ENCODE peak calls at places on chromosomes 2 and 18, in six cellular contexts. One of them, this sample, is unnamed.

GRCh38 chr2:217103752-217104540 is 244.1 kb upstream of the TNP1 start:
- DNase-seq in BE2C: no peak
- DNase-seq in choroid plexus epithelial cell: peak
- DNase-seq in psoas muscle: no peak
- DNase-seq in spleen: no peak
- DNase-seq in tibial nerve: no peak
- DNase-seq in this sample: no peak

GRCh38 chr2:151410485-151410833 is 757 bp downstream of the RIF1 start:
- DNase-seq in tibial nerve: no peak
- DNase-seq in BE2C: peak
- DNase-seq in psoas muscle: no peak
- DNase-seq in spleen: no peak
- DNase-seq in choroid plexus epithelial cell: peak
- DNase-seq in this sample: no peak

GRCh38 chr2:36911012-36911411 is 55.3 kb downstream of the STRN start:
- DNase-seq in psoas muscle: no peak
- DNase-seq in choroid plexus epithelial cell: no peak
- DNase-seq in BE2C: no peak
- DNase-seq in spleen: no peak
- DNase-seq in tibial nerve: no peak
- DNase-seq in this sample: no peak

GRCh38 chr2:218882866-218883366 is 2.3 kb downstream of the WNT10A start:
- DNase-seq in psoas muscle: peak
- DNase-seq in tibial nerve: no peak
- DNase-seq in spleen: peak
- DNase-seq in choroid plexus epithelial cell: no peak
- DNase-seq in BE2C: peak
- DNase-seq in this sample: no peak

GRCh38 chr2:7725132-7725849 is 808.1 kb downstream of the RNF144A start:
- DNase-seq in choroid plexus epithelial cell: peak
- DNase-seq in psoas muscle: no peak
- DNase-seq in BE2C: no peak
- DNase-seq in spleen: no peak
- DNase-seq in tibial nerve: no peak
- DNase-seq in this sample: no peak

GRCh38 chr18:59996370-59996966 is 96.7 kb downstream of the PMAIP1 start:
- DNase-seq in tibial nerve: no peak
- DNase-seq in choroid plexus epithelial cell: peak
- DNase-seq in spleen: no peak
- DNase-seq in BE2C: peak
- DNase-seq in psoas muscle: no peak
- DNase-seq in this sample: no peak

GRCh38 chr2:108074945-108075344 is 88.6 kb downstream of the SLC5A7 start:
- DNase-seq in tibial nerve: no peak
- DNase-seq in spleen: no peak
- DNase-seq in choroid plexus epithelial cell: peak
- DNase-seq in psoas muscle: no peak
- DNase-seq in BE2C: no peak
- DNase-seq in this sample: no peak

GRCh38 chr2:119174216-119174992 is 15.9 kb upstream of the C1QL2 start:
- DNase-seq in spleen: peak
- DNase-seq in choroid plexus epithelial cell: peak
- DNase-seq in BE2C: peak
- DNase-seq in tibial nerve: no peak
- DNase-seq in psoas muscle: no peak
- DNase-seq in this sample: no peak

GRCh38 chr2:42722328-42723190 is 41.4 kb downstream of the OXER1 start:
- DNase-seq in spleen: no peak
- DNase-seq in tibial nerve: no peak
- DNase-seq in choroid plexus epithelial cell: peak
- DNase-seq in psoas muscle: no peak
- DNase-seq in BE2C: no peak
- DNase-seq in this sample: no peak

GRCh38 chr2:172113617-172114016 is 10.9 kb upstream of the DLX2 start:
- DNase-seq in spleen: no peak
- DNase-seq in choroid plexus epithelial cell: peak
- DNase-seq in psoas muscle: no peak
- DNase-seq in tibial nerve: no peak
- DNase-seq in BE2C: no peak
- DNase-seq in this sample: no peak

GRCh38 chr2:126994340-126994777 is 95.7 kb downstream of the TEX51 start:
- DNase-seq in spleen: no peak
- DNase-seq in psoas muscle: no peak
- DNase-seq in BE2C: no peak
- DNase-seq in choroid plexus epithelial cell: no peak
- DNase-seq in tibial nerve: no peak
- DNase-seq in this sample: no peak

GRCh38 chr2:231816327-231817026 is 30.2 kb downstream of the COPS7B start:
- DNase-seq in psoas muscle: no peak
- DNase-seq in choroid plexus epithelial cell: no peak
- DNase-seq in tibial nerve: no peak
- DNase-seq in BE2C: no peak
- DNase-seq in spleen: no peak
- DNase-seq in this sample: no peak

GRCh38 chr2:143994936-143995335 is 525.0 kb downstream of the ZEB2 start:
- DNase-seq in spleen: no peak
- DNase-seq in psoas muscle: no peak
- DNase-seq in choroid plexus epithelial cell: no peak
- DNase-seq in tibial nerve: no peak
- DNase-seq in BE2C: no peak
- DNase-seq in this sample: no peak

DNA sequence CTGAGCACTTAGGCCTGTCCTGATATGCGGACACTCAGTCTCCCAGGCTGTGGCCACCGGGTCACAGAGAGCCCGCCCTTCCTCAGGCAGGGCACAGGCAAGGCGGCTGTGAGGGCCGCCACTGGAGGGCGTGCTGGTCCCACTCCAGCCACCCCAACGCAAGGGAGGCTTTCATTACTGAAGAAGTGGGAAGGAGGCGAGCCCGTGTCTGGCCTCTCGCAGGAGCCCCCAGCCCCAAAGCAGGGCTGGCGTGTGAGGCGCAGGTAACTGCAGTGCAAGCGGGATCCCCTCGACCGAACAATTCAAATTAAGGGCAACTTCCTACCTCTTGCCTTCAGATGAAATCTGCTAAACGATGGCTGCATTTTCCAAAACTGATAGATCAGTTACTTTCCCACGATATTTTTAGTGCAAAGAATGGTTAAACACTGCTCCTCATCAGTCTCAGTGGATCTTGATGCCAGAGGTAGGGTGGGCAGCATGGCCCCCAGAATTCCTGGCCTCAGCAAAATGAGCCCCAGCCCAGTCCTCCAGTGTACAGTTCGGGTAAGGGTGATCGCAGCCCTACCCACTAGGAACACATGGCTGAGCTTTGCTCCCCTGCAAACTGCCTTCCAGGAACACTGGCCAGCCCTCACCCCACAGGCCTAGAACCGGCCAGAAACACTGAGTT is 97.2 kb downstream of the SEPTIN10 start:
- DNase-seq in BE2C: peak
- DNase-seq in choroid plexus epithelial cell: peak
- DNase-seq in psoas muscle: no peak
- DNase-seq in spleen: no peak
- DNase-seq in tibial nerve: no peak
- DNase-seq in this sample: no peak
- TF ChIP-seq CTCF in BE2C: peak
- TF ChIP-seq CTCF in choroid plexus epithelial cell: peak
- TF ChIP-seq CTCF in psoas muscle: peak
- TF ChIP-seq CTCF in spleen: no peak
- TF ChIP-seq CTCF in tibial nerve: no peak
- TF ChIP-seq CTCF in this sample: no peak

DNA sequence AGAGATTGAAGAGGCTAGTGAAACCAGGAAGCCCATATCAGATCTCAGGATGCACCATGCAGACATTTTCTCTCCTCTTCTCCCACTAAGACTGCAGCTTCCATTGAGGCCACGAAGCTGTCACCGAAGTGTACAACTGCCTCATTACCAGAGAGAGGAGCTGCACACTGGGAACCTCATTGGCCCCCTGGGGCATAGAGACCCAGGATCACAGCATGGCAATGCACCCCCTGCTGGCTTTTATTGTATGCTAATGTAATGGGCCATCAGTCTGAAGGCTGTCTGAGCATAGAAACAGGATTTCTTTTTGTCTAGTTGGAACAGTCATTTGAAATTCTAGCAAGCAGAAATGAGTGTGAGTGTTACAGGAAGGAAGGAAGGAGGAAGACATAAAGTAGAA is 861.6 kb upstream of the CELF4 start:
- DNase-seq in choroid plexus epithelial cell: no peak
- DNase-seq in BE2C: peak
- DNase-seq in tibial nerve: no peak
- DNase-seq in psoas muscle: no peak
- DNase-seq in spleen: no peak
- DNase-seq in this sample: no peak
- TF ChIP-seq CTCF in choroid plexus epithelial cell: no peak
- TF ChIP-seq CTCF in BE2C: peak
- TF ChIP-seq CTCF in tibial nerve: no peak
- TF ChIP-seq CTCF in psoas muscle: no peak
- TF ChIP-seq CTCF in spleen: no peak
- TF ChIP-seq CTCF in this sample: no peak

GRCh38 chr2:28391564-28392296 is 928 bp upstream of the FOSL2 start:
- DNase-seq in psoas muscle: peak
- DNase-seq in spleen: peak
- DNase-seq in tibial nerve: peak
- DNase-seq in choroid plexus epithelial cell: peak
- DNase-seq in BE2C: peak
- DNase-seq in this sample: peak
- TF ChIP-seq CTCF in psoas muscle: peak
- TF ChIP-seq CTCF in spleen: no peak
- TF ChIP-seq CTCF in tibial nerve: peak
- TF ChIP-seq CTCF in choroid plexus epithelial cell: no peak
- TF ChIP-seq CTCF in BE2C: no peak
- TF ChIP-seq CTCF in this sample: no peak

GRCh38 chr18:34866310-34866709 is 156.2 kb downstream of the DTNA start:
- DNase-seq in choroid plexus epithelial cell: no peak
- DNase-seq in tibial nerve: no peak
- DNase-seq in BE2C: no peak
- DNase-seq in psoas muscle: no peak
- DNase-seq in spleen: no peak
- DNase-seq in this sample: no peak

GRCh38 chr18:34866739-34867138 is 156.6 kb downstream of the DTNA start:
- DNase-seq in spleen: no peak
- DNase-seq in choroid plexus epithelial cell: peak
- DNase-seq in psoas muscle: no peak
- DNase-seq in BE2C: no peak
- DNase-seq in tibial nerve: no peak
- DNase-seq in this sample: no peak

GRCh38 chr18:34870916-34871315 is 160.8 kb downstream of the DTNA start:
- DNase-seq in tibial nerve: no peak
- DNase-seq in psoas muscle: no peak
- DNase-seq in spleen: no peak
- DNase-seq in BE2C: no peak
- DNase-seq in choroid plexus epithelial cell: no peak
- DNase-seq in this sample: no peak

GRCh38 chr18:34864836-34865497 is 154.9 kb downstream of the DTNA start:
- DNase-seq in choroid plexus epithelial cell: no peak
- DNase-seq in tibial nerve: no peak
- DNase-seq in BE2C: peak
- DNase-seq in spleen: no peak
- DNase-seq in psoas muscle: no peak
- DNase-seq in this sample: no peak

DNA sequence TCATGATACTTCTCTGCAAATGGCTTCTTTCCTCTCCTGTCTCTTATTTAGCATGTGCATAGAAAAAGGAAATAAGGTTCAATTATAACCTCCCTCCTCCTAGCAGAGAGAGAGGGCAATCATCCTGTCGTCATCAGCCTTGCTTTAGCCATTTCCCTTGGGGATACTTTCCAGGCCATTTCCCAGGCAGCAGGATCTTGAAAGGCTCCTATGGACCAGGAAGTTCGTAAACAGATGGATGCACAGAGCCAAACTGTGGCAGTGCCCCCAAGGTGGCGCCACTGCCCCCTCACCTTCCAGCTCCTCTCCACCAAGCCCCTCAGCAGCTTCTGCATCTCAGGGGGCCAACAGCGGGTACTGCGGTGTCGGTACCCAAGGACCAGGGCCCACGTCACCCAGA is 157.4 kb downstream of the DTNA start:
- DNase-seq in BE2C: peak
- DNase-seq in choroid plexus epithelial cell: no peak
- DNase-seq in spleen: no peak
- DNase-seq in tibial nerve: no peak
- DNase-seq in psoas muscle: no peak
- DNase-seq in this sample: no peak
- TF ChIP-seq CTCF in BE2C: peak
- TF ChIP-seq CTCF in choroid plexus epithelial cell: peak
- TF ChIP-seq CTCF in spleen: no peak
- TF ChIP-seq CTCF in tibial nerve: no peak
- TF ChIP-seq CTCF in psoas muscle: peak
- TF ChIP-seq CTCF in this sample: no peak

GRCh38 chr2:148207111-148207510 is 186.2 kb downstream of the MBD5 start:
- DNase-seq in spleen: no peak
- DNase-seq in psoas muscle: no peak
- DNase-seq in choroid plexus epithelial cell: no peak
- DNase-seq in tibial nerve: no peak
- DNase-seq in BE2C: no peak
- DNase-seq in this sample: no peak

GRCh38 chr2:148202237-148202636 is 181.3 kb downstream of the MBD5 start:
- DNase-seq in tibial nerve: no peak
- DNase-seq in choroid plexus epithelial cell: no peak
- DNase-seq in BE2C: no peak
- DNase-seq in spleen: no peak
- DNase-seq in psoas muscle: no peak
- DNase-seq in this sample: no peak

DNA sequence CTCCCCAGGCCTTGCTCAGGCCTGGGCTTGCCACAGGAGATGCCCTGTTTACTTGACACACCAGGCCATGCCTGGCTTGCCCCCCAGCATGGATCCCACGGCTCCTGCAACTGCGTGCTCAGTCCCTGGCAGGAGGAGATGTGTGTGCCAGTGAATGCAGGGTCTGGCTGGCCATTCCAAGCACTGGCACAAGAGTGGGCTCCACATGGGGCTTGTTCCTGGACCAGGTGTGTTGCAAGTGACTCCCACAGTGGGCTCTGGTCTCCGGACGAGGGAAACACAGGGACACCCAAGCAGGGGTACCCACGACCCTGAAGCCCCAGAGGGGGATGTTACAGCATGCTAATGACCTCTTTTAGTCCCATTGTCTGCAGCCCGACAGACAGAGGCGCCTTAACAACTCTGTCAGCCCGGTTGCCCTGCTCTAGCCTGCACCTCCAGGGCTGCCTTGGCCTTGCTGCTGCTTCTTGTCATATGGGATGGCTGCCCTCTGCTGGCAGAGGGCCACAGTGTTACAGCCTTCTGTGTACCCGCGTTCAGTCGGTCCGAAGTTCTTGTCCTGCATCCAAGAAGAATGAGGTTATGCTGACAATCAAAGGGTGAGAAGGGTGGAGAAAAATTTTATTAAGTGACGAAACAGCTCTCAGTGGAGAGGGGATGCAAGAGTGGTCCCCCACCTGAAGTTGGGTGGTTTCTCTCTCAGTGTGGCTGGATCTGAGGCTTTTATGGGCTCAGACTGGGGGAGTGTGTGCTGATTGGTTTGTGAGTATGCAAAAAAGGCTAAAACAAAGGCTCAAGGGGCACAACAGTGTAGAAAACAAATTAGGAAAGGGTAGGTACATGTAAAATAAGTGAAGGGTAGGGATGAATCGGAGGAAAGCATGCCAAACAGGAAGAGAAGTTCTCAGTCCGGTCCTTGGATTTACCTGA is 180.4 kb downstream of the MBD5 start:
- DNase-seq in choroid plexus epithelial cell: peak
- DNase-seq in BE2C: peak
- DNase-seq in spleen: no peak
- DNase-seq in psoas muscle: peak
- DNase-seq in tibial nerve: no peak
- DNase-seq in this sample: no peak
- TF ChIP-seq CTCF in choroid plexus epithelial cell: peak
- TF ChIP-seq CTCF in BE2C: peak
- TF ChIP-seq CTCF in spleen: peak
- TF ChIP-seq CTCF in psoas muscle: peak
- TF ChIP-seq CTCF in tibial nerve: no peak
- TF ChIP-seq CTCF in this sample: no peak

GRCh38 chr2:55902429-55902828 is 21.2 kb downstream of the EFEMP1 start:
- DNase-seq in spleen: no peak
- DNase-seq in choroid plexus epithelial cell: no peak
- DNase-seq in BE2C: no peak
- DNase-seq in psoas muscle: no peak
- DNase-seq in tibial nerve: no peak
- DNase-seq in this sample: no peak
- TF ChIP-seq CTCF in spleen: no peak
- TF ChIP-seq CTCF in choroid plexus epithelial cell: no peak
- TF ChIP-seq CTCF in BE2C: no peak
- TF ChIP-seq CTCF in psoas muscle: no peak
- TF ChIP-seq CTCF in tibial nerve: no peak
- TF ChIP-seq CTCF in this sample: no peak